ENCODE peak calls at places on chromosome 17, in seven cellular contexts. One of them, this sample, is unnamed.

GRCh38 chr17:47837401-47838039 is 3.6 kb downstream of the SCRN2 start:
- DNase-seq in body of pancreas: no peak
- DNase-seq in stomach: no peak
- DNase-seq in mesothelial cell of epicardium: no peak
- DNase-seq in AG10803: no peak
- DNase-seq in endothelial cell: no peak
- DNase-seq in heart right ventricle: no peak
- DNase-seq in this sample: no peak

GRCh38 chr17:34579017-34579946 is at the start of gene TMEM132E:
- DNase-seq in body of pancreas: peak
- DNase-seq in AG10803: peak
- DNase-seq in heart right ventricle: peak
- DNase-seq in stomach: peak
- DNase-seq in endothelial cell: peak
- DNase-seq in mesothelial cell of epicardium: peak
- DNase-seq in this sample: peak

GRCh38 chr17:80594666-80595269 is 50.1 kb downstream of the RPTOR start:
- DNase-seq in mesothelial cell of epicardium: no peak
- DNase-seq in heart right ventricle: no peak
- DNase-seq in endothelial cell: no peak
- DNase-seq in stomach: no peak
- DNase-seq in body of pancreas: no peak
- DNase-seq in AG10803: peak
- DNase-seq in this sample: no peak

GRCh38 chr17:60664022-60664421 is 13.6 kb upstream of the BCAS3 start:
- DNase-seq in endothelial cell: no peak
- DNase-seq in body of pancreas: no peak
- DNase-seq in AG10803: peak
- DNase-seq in mesothelial cell of epicardium: no peak
- DNase-seq in stomach: no peak
- DNase-seq in heart right ventricle: no peak
- DNase-seq in this sample: no peak

GRCh38 chr17:9973689-9974459 is 68.8 kb upstream of the RCVRN start:
- DNase-seq in mesothelial cell of epicardium: no peak
- DNase-seq in heart right ventricle: no peak
- DNase-seq in stomach: no peak
- DNase-seq in endothelial cell: no peak
- DNase-seq in AG10803: no peak
- DNase-seq in body of pancreas: no peak
- DNase-seq in this sample: no peak

GRCh38 chr17:79415365-79415764 is 195.5 kb downstream of the RBFOX3 start:
- DNase-seq in stomach: no peak
- DNase-seq in heart right ventricle: no peak
- DNase-seq in mesothelial cell of epicardium: no peak
- DNase-seq in AG10803: no peak
- DNase-seq in body of pancreas: no peak
- DNase-seq in endothelial cell: no peak
- DNase-seq in this sample: no peak

GRCh38 chr17:35291802-35292201 is 48.9 kb downstream of the SLFN5 start:
- DNase-seq in stomach: no peak
- DNase-seq in body of pancreas: no peak
- DNase-seq in endothelial cell: no peak
- DNase-seq in mesothelial cell of epicardium: no peak
- DNase-seq in AG10803: peak
- DNase-seq in heart right ventricle: no peak
- DNase-seq in this sample: no peak

GRCh38 chr17:16941643-16942042 is 30.3 kb downstream of the TNFRSF13B start:
- DNase-seq in stomach: no peak
- DNase-seq in AG10803: peak
- DNase-seq in heart right ventricle: no peak
- DNase-seq in body of pancreas: no peak
- DNase-seq in mesothelial cell of epicardium: peak
- DNase-seq in endothelial cell: no peak
- DNase-seq in this sample: no peak

GRCh38 chr17:17757391-17757791 is 76.1 kb downstream of the RAI1 start:
- DNase-seq in endothelial cell: no peak
- DNase-seq in stomach: no peak
- DNase-seq in body of pancreas: no peak
- DNase-seq in mesothelial cell of epicardium: no peak
- DNase-seq in AG10803: no peak
- DNase-seq in heart right ventricle: no peak
- DNase-seq in this sample: no peak

GRCh38 chr17:74123350-74123749 is 80.1 kb upstream of the RPL38 start:
- DNase-seq in heart right ventricle: no peak
- DNase-seq in mesothelial cell of epicardium: no peak
- DNase-seq in stomach: no peak
- DNase-seq in body of pancreas: no peak
- DNase-seq in endothelial cell: no peak
- DNase-seq in AG10803: peak
- DNase-seq in this sample: no peak

GRCh38 chr17:62980842-62981241 is 14.8 kb downstream of the TANC2 start:
- DNase-seq in body of pancreas: no peak
- DNase-seq in heart right ventricle: no peak
- DNase-seq in stomach: no peak
- DNase-seq in mesothelial cell of epicardium: no peak
- DNase-seq in endothelial cell: no peak
- DNase-seq in AG10803: no peak
- DNase-seq in this sample: no peak

GRCh38 chr17:17752822-17753448 is 71.7 kb downstream of the RAI1 start:
- DNase-seq in stomach: no peak
- DNase-seq in endothelial cell: no peak
- DNase-seq in AG10803: no peak
- DNase-seq in body of pancreas: no peak
- DNase-seq in mesothelial cell of epicardium: no peak
- DNase-seq in heart right ventricle: no peak
- DNase-seq in this sample: no peak

GRCh38 chr17:4972752-4973151 is 5.1 kb upstream of the SPAG7 start:
- DNase-seq in heart right ventricle: no peak
- DNase-seq in endothelial cell: no peak
- DNase-seq in stomach: no peak
- DNase-seq in body of pancreas: no peak
- DNase-seq in mesothelial cell of epicardium: no peak
- DNase-seq in AG10803: no peak
- DNase-seq in this sample: no peak

GRCh38 chr17:70270554-70270953 is 101.2 kb downstream of the KCNJ2 start:
- DNase-seq in mesothelial cell of epicardium: no peak
- DNase-seq in heart right ventricle: no peak
- DNase-seq in stomach: no peak
- DNase-seq in AG10803: no peak
- DNase-seq in body of pancreas: no peak
- DNase-seq in endothelial cell: no peak
- DNase-seq in this sample: no peak

GRCh38 chr17:38324141-38324540 is 19.6 kb downstream of the GPR179 start:
- DNase-seq in stomach: no peak
- DNase-seq in body of pancreas: no peak
- DNase-seq in endothelial cell: no peak
- DNase-seq in heart right ventricle: no peak
- DNase-seq in mesothelial cell of epicardium: no peak
- DNase-seq in AG10803: peak
- DNase-seq in this sample: no peak

GRCh38 chr17:47423406-47424295 is 99.9 kb downstream of the EFCAB13 start:
- DNase-seq in mesothelial cell of epicardium: peak
- DNase-seq in heart right ventricle: peak
- DNase-seq in stomach: peak
- DNase-seq in endothelial cell: peak
- DNase-seq in AG10803: no peak
- DNase-seq in body of pancreas: peak
- DNase-seq in this sample: peak

GRCh38 chr17:42275527-42276358 is 448 bp downstream of the STAT5B start:
- DNase-seq in endothelial cell: no peak
- DNase-seq in mesothelial cell of epicardium: peak
- DNase-seq in heart right ventricle: no peak
- DNase-seq in stomach: no peak
- DNase-seq in body of pancreas: no peak
- DNase-seq in AG10803: peak
- DNase-seq in this sample: no peak

GRCh38 chr17:78999056-78999768 is 10.4 kb downstream of the CANT1 start:
- DNase-seq in mesothelial cell of epicardium: no peak
- DNase-seq in heart right ventricle: no peak
- DNase-seq in AG10803: no peak
- DNase-seq in stomach: no peak
- DNase-seq in body of pancreas: no peak
- DNase-seq in endothelial cell: no peak
- DNase-seq in this sample: no peak

GRCh38 chr17:9185688-9186289 is 164.5 kb downstream of the NTN1 start:
- DNase-seq in body of pancreas: no peak
- DNase-seq in endothelial cell: no peak
- DNase-seq in AG10803: no peak
- DNase-seq in mesothelial cell of epicardium: no peak
- DNase-seq in stomach: no peak
- DNase-seq in heart right ventricle: no peak
- DNase-seq in this sample: no peak

GRCh38 chr17:18184143-18185007 is 747 bp downstream of the ALKBH5 start:
- DNase-seq in body of pancreas: peak
- DNase-seq in AG10803: peak
- DNase-seq in stomach: peak
- DNase-seq in heart right ventricle: peak
- DNase-seq in endothelial cell: peak
- DNase-seq in mesothelial cell of epicardium: peak
- DNase-seq in this sample: peak

GRCh38 chr17:64051153-64051552 is 30.7 kb upstream of the ICAM2 start:
- DNase-seq in body of pancreas: no peak
- DNase-seq in stomach: no peak
- DNase-seq in AG10803: no peak
- DNase-seq in endothelial cell: no peak
- DNase-seq in mesothelial cell of epicardium: no peak
- DNase-seq in heart right ventricle: no peak
- DNase-seq in this sample: no peak

GRCh38 chr17:78355701-78356100 is 4.2 kb downstream of the SOCS3 start:
- DNase-seq in AG10803: no peak
- DNase-seq in heart right ventricle: no peak
- DNase-seq in endothelial cell: no peak
- DNase-seq in mesothelial cell of epicardium: no peak
- DNase-seq in stomach: no peak
- DNase-seq in body of pancreas: no peak
- DNase-seq in this sample: no peak

GRCh38 chr17:17871913-17872312 is 35.1 kb upstream of the SREBF1 start:
- DNase-seq in stomach: no peak
- DNase-seq in heart right ventricle: no peak
- DNase-seq in body of pancreas: no peak
- DNase-seq in mesothelial cell of epicardium: no peak
- DNase-seq in endothelial cell: no peak
- DNase-seq in AG10803: no peak
- DNase-seq in this sample: no peak

GRCh38 chr17:63842173-63842539 is 329 bp downstream of the SMARCD2 start:
- DNase-seq in AG10803: no peak
- DNase-seq in body of pancreas: peak
- DNase-seq in endothelial cell: peak
- DNase-seq in stomach: peak
- DNase-seq in mesothelial cell of epicardium: peak
- DNase-seq in heart right ventricle: peak
- DNase-seq in this sample: peak

GRCh38 chr17:50531428-50532025 is 1.0 kb upstream of the EPN3 start:
- DNase-seq in AG10803: no peak
- DNase-seq in mesothelial cell of epicardium: no peak
- DNase-seq in endothelial cell: no peak
- DNase-seq in stomach: no peak
- DNase-seq in heart right ventricle: no peak
- DNase-seq in body of pancreas: no peak
- DNase-seq in this sample: no peak

GRCh38 chr17:78779848-78780247 is 2.2 kb downstream of the CYTH1 start:
- DNase-seq in heart right ventricle: no peak
- DNase-seq in AG10803: no peak
- DNase-seq in mesothelial cell of epicardium: no peak
- DNase-seq in endothelial cell: no peak
- DNase-seq in body of pancreas: peak
- DNase-seq in stomach: no peak
- DNase-seq in this sample: no peak

GRCh38 chr17:60959011-60959410 is 281.4 kb downstream of the BCAS3 start:
- DNase-seq in stomach: no peak
- DNase-seq in endothelial cell: no peak
- DNase-seq in heart right ventricle: no peak
- DNase-seq in body of pancreas: no peak
- DNase-seq in AG10803: no peak
- DNase-seq in mesothelial cell of epicardium: no peak
- DNase-seq in this sample: no peak

GRCh38 chr17:45200701-45201100 is 21.0 kb upstream of the FMNL1 start:
- DNase-seq in body of pancreas: peak
- DNase-seq in stomach: no peak
- DNase-seq in endothelial cell: no peak
- DNase-seq in AG10803: peak
- DNase-seq in heart right ventricle: no peak
- DNase-seq in mesothelial cell of epicardium: no peak
- DNase-seq in this sample: no peak
- TF ChIP-seq CTCF in body of pancreas: no peak
- TF ChIP-seq CTCF in stomach: no peak
- TF ChIP-seq CTCF in endothelial cell: no peak
- TF ChIP-seq CTCF in AG10803: no peak
- TF ChIP-seq CTCF in heart right ventricle: no peak
- TF ChIP-seq CTCF in mesothelial cell of epicardium: no peak
- TF ChIP-seq CTCF in this sample: no peak

GRCh38 chr17:7782237-7782636 is 51.8 kb upstream of the KDM6B start:
- DNase-seq in mesothelial cell of epicardium: no peak
- DNase-seq in body of pancreas: no peak
- DNase-seq in heart right ventricle: no peak
- DNase-seq in endothelial cell: no peak
- DNase-seq in stomach: no peak
- DNase-seq in AG10803: peak
- DNase-seq in this sample: no peak
- TF ChIP-seq CTCF in mesothelial cell of epicardium: no peak
- TF ChIP-seq CTCF in body of pancreas: no peak
- TF ChIP-seq CTCF in heart right ventricle: no peak
- TF ChIP-seq CTCF in endothelial cell: no peak
- TF ChIP-seq CTCF in stomach: no peak
- TF ChIP-seq CTCF in AG10803: peak
- TF ChIP-seq CTCF in this sample: no peak

DNA sequence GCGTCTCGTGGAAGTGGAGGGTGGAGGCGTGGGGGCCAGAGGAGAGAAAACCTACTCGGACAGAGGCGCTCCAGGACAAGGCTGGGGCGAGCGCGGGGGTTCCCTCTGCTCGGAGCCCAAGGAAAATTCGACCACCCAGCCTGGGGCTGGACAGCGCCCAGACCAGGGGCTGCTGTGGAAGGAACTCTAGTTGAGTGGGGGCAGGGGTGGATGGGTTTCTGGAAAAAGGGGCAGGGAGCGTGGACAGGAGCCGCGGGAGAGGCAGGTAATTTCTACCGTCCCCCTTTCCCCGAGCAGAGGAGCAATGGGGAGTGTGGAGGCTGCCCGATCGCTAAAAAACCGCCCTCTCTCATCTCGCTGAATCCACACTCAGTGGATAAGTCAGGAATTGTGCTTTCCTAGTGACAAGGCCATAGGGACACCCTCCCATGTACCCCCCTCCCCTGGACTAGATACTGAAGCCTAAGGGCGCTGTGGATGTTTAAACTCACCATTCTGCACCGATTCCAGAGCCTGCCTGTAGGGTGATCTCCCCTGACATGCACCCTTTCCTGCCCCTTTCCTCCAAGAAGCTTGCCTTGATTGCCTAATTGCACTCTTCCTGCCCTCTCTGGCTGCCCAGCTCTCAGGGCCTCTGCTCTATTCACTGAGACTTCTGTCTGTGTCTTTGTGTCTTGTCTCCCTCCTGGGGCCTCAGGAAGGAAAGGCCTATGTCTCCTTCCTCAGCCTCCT is 90.7 kb upstream of the TMEM97 start:
- DNase-seq in body of pancreas: no peak
- DNase-seq in heart right ventricle: no peak
- DNase-seq in mesothelial cell of epicardium: no peak
- DNase-seq in stomach: no peak
- DNase-seq in AG10803: no peak
- DNase-seq in endothelial cell: peak
- DNase-seq in this sample: no peak
- TF ChIP-seq CTCF in body of pancreas: peak
- TF ChIP-seq CTCF in heart right ventricle: no peak
- TF ChIP-seq CTCF in mesothelial cell of epicardium: no peak
- TF ChIP-seq CTCF in stomach: no peak
- TF ChIP-seq CTCF in AG10803: peak
- TF ChIP-seq CTCF in endothelial cell: no peak
- TF ChIP-seq CTCF in this sample: no peak

GRCh38 chr17:75208161-75208560 is 2.7 kb downstream of the NUP85 start:
- DNase-seq in body of pancreas: no peak
- DNase-seq in endothelial cell: no peak
- DNase-seq in heart right ventricle: no peak
- DNase-seq in stomach: no peak
- DNase-seq in AG10803: no peak
- DNase-seq in mesothelial cell of epicardium: no peak
- DNase-seq in this sample: no peak
- TF ChIP-seq CTCF in body of pancreas: no peak
- TF ChIP-seq CTCF in endothelial cell: no peak
- TF ChIP-seq CTCF in heart right ventricle: no peak
- TF ChIP-seq CTCF in stomach: no peak
- TF ChIP-seq CTCF in AG10803: no peak
- TF ChIP-seq CTCF in mesothelial cell of epicardium: no peak
- TF ChIP-seq CTCF in this sample: no peak